ENCODE peak calls at places on chromosomes 11 and 22, in five cellular contexts. One of them, this sample, is unnamed.

GRCh38 chr11:69051381-69052342 is 2.9 kb downstream of the TPCN2 start:
- DNase-seq in body of pancreas: no peak
- DNase-seq in sciatic nerve: no peak
- DNase-seq in activated CD4-positive, alpha-beta T cell treated with anti-CD3 and anti-CD28 coated beads for 48 hours: no peak
- DNase-seq in BJ: no peak
- DNase-seq in this sample: no peak

GRCh38 chr22:50101870-50102565 is 12.2 kb downstream of the MOV10L1 start:
- DNase-seq in body of pancreas: no peak
- DNase-seq in sciatic nerve: no peak
- DNase-seq in activated CD4-positive, alpha-beta T cell treated with anti-CD3 and anti-CD28 coated beads for 48 hours: no peak
- DNase-seq in BJ: no peak
- DNase-seq in this sample: no peak

GRCh38 chr11:121429556-121429955 is 22.6 kb upstream of the SORL1 start:
- DNase-seq in body of pancreas: no peak
- DNase-seq in sciatic nerve: no peak
- DNase-seq in activated CD4-positive, alpha-beta T cell treated with anti-CD3 and anti-CD28 coated beads for 48 hours: no peak
- DNase-seq in BJ: no peak
- DNase-seq in this sample: no peak

GRCh38 chr11:9330387-9331384 is 16.3 kb upstream of the TMEM41B start:
- DNase-seq in body of pancreas: no peak
- DNase-seq in sciatic nerve: no peak
- DNase-seq in activated CD4-positive, alpha-beta T cell treated with anti-CD3 and anti-CD28 coated beads for 48 hours: no peak
- DNase-seq in BJ: peak; percentile 94
- DNase-seq in this sample: no peak

GRCh38 chr11:46456676-46457432 is 65.3 kb upstream of the CHRM4 start:
- DNase-seq in body of pancreas: no peak
- DNase-seq in sciatic nerve: no peak
- DNase-seq in activated CD4-positive, alpha-beta T cell treated with anti-CD3 and anti-CD28 coated beads for 48 hours: no peak
- DNase-seq in BJ: no peak
- DNase-seq in this sample: no peak

GRCh38 chr11:86182976-86183584 is 61.5 kb upstream of the EED start:
- DNase-seq in body of pancreas: no peak
- DNase-seq in sciatic nerve: no peak
- DNase-seq in activated CD4-positive, alpha-beta T cell treated with anti-CD3 and anti-CD28 coated beads for 48 hours: peak; percentile 87
- DNase-seq in BJ: no peak
- DNase-seq in this sample: peak; percentile 92

GRCh38 chr11:86128914-86129313 is 60.0 kb upstream of the PICALM start:
- DNase-seq in body of pancreas: no peak
- DNase-seq in sciatic nerve: no peak
- DNase-seq in activated CD4-positive, alpha-beta T cell treated with anti-CD3 and anti-CD28 coated beads for 48 hours: no peak
- DNase-seq in BJ: no peak
- DNase-seq in this sample: no peak

GRCh38 chr11:82733444-82734119 is at the start of gene FAM181B:
- DNase-seq in body of pancreas: peak; percentile 82
- DNase-seq in sciatic nerve: peak; percentile 80
- DNase-seq in activated CD4-positive, alpha-beta T cell treated with anti-CD3 and anti-CD28 coated beads for 48 hours: peak; percentile 47
- DNase-seq in BJ: no peak
- DNase-seq in this sample: no peak

GRCh38 chr11:84817998-84818397 is 809.1 kb downstream of the DLG2 start:
- DNase-seq in body of pancreas: no peak
- DNase-seq in sciatic nerve: no peak
- DNase-seq in activated CD4-positive, alpha-beta T cell treated with anti-CD3 and anti-CD28 coated beads for 48 hours: no peak
- DNase-seq in BJ: no peak
- DNase-seq in this sample: peak; percentile 47

GRCh38 chr11:225734-226453 is 10.2 kb downstream of the SIRT3 start:
- DNase-seq in body of pancreas: no peak
- DNase-seq in sciatic nerve: no peak
- DNase-seq in activated CD4-positive, alpha-beta T cell treated with anti-CD3 and anti-CD28 coated beads for 48 hours: peak; percentile 37
- DNase-seq in BJ: no peak
- DNase-seq in this sample: no peak

GRCh38 chr22:44616461-44616860 is 85.5 kb upstream of the PRR5 start:
- DNase-seq in body of pancreas: no peak
- DNase-seq in sciatic nerve: no peak
- DNase-seq in activated CD4-positive, alpha-beta T cell treated with anti-CD3 and anti-CD28 coated beads for 48 hours: no peak
- DNase-seq in BJ: no peak
- DNase-seq in this sample: no peak

GRCh38 chr11:5307256-5308019 is 5.7 kb upstream of the OR51B4 start:
- DNase-seq in body of pancreas: no peak
- DNase-seq in sciatic nerve: no peak
- DNase-seq in activated CD4-positive, alpha-beta T cell treated with anti-CD3 and anti-CD28 coated beads for 48 hours: no peak
- DNase-seq in BJ: no peak
- DNase-seq in this sample: no peak

GRCh38 chr11:71158936-71159335 is 93.4 kb downstream of the SHANK2 start:
- DNase-seq in body of pancreas: no peak
- DNase-seq in sciatic nerve: no peak
- DNase-seq in activated CD4-positive, alpha-beta T cell treated with anti-CD3 and anti-CD28 coated beads for 48 hours: no peak
- DNase-seq in BJ: no peak
- DNase-seq in this sample: no peak

GRCh38 chr22:19982991-19983578 is 33.5 kb downstream of the ARVCF start:
- DNase-seq in body of pancreas: no peak
- DNase-seq in sciatic nerve: no peak
- DNase-seq in activated CD4-positive, alpha-beta T cell treated with anti-CD3 and anti-CD28 coated beads for 48 hours: no peak
- DNase-seq in BJ: no peak
- DNase-seq in this sample: no peak

GRCh38 chr22:21451545-21452520 is 15.4 kb upstream of the TMEM191C start:
- DNase-seq in body of pancreas: no peak
- DNase-seq in sciatic nerve: peak; percentile 35
- DNase-seq in activated CD4-positive, alpha-beta T cell treated with anti-CD3 and anti-CD28 coated beads for 48 hours: no peak
- DNase-seq in BJ: no peak
- DNase-seq in this sample: peak; percentile 29

GRCh38 chr11:121536116-121536515 is 83.3 kb upstream of the SORL1-AS1 start:
- DNase-seq in body of pancreas: no peak
- DNase-seq in sciatic nerve: no peak
- DNase-seq in activated CD4-positive, alpha-beta T cell treated with anti-CD3 and anti-CD28 coated beads for 48 hours: no peak
- DNase-seq in BJ: no peak
- DNase-seq in this sample: no peak

GRCh38 chr11:73177380-73178091 is 35.4 kb upstream of the FCHSD2 start:
- DNase-seq in body of pancreas: peak; percentile 52
- DNase-seq in sciatic nerve: no peak
- DNase-seq in activated CD4-positive, alpha-beta T cell treated with anti-CD3 and anti-CD28 coated beads for 48 hours: no peak
- DNase-seq in BJ: no peak
- DNase-seq in this sample: no peak

GRCh38 chr22:39598017-39598965 is 27.7 kb downstream of the CACNA1I start:
- DNase-seq in body of pancreas: peak; percentile 86
- DNase-seq in sciatic nerve: peak; percentile 64
- DNase-seq in activated CD4-positive, alpha-beta T cell treated with anti-CD3 and anti-CD28 coated beads for 48 hours: peak; percentile 91
- DNase-seq in BJ: no peak
- DNase-seq in this sample: peak; percentile 87

GRCh38 chr11:103700605-103701004 is 335.8 kb upstream of the DDI1 start:
- DNase-seq in body of pancreas: no peak
- DNase-seq in sciatic nerve: no peak
- DNase-seq in activated CD4-positive, alpha-beta T cell treated with anti-CD3 and anti-CD28 coated beads for 48 hours: no peak
- DNase-seq in BJ: peak; percentile 86
- DNase-seq in this sample: no peak

GRCh38 chr11:125886997-125887372 is 483 bp upstream of the HYLS1 start:
- DNase-seq in body of pancreas: peak; percentile 42
- DNase-seq in sciatic nerve: peak; percentile 70
- DNase-seq in activated CD4-positive, alpha-beta T cell treated with anti-CD3 and anti-CD28 coated beads for 48 hours: peak; percentile 59
- DNase-seq in BJ: no peak
- DNase-seq in this sample: no peak

GRCh38 chr11:8309862-8310261 is 46.2 kb upstream of the LMO1 start:
- DNase-seq in body of pancreas: peak; percentile 54
- DNase-seq in sciatic nerve: no peak
- DNase-seq in activated CD4-positive, alpha-beta T cell treated with anti-CD3 and anti-CD28 coated beads for 48 hours: no peak
- DNase-seq in BJ: no peak
- DNase-seq in this sample: peak; percentile 5

GRCh38 chr22:39546889-39547586 is 14.5 kb upstream of the RPS19BP1 start:
- DNase-seq in body of pancreas: no peak
- DNase-seq in sciatic nerve: no peak
- DNase-seq in activated CD4-positive, alpha-beta T cell treated with anti-CD3 and anti-CD28 coated beads for 48 hours: no peak
- DNase-seq in BJ: no peak
- DNase-seq in this sample: no peak